ENCODE peak calls at places on chromosomes 13 and 19, in nine cellular contexts. R, T, Q, M, G, K, L, U and S are unnamed samples.

GRCh38 chr13:94520001-94520400 is 40.5 kb upstream of the DCT start:
- DNase-seq in R (no peak), T (no peak), Q (no peak), M (no peak), G (no peak), K (no peak), L (no peak), U (no peak), S (no peak)

GRCh38 chr19:28020631-28021315 is 1192.2 kb downstream of the UQCRFS1 start:
- DNase-seq in R (no peak), T (no peak), Q (peak), M (no peak), G (no peak), K (no peak), L (no peak), U (no peak), S (no peak)

GRCh38 chr19:34838753-34839431 is 65.9 kb upstream of the ZNF599 start:
- DNase-seq in R (no peak), T (no peak), Q (peak), M (peak), G (peak), K (no peak), L (peak), U (no peak), S (no peak)

GRCh38 chr13:25881946-25882574 is 169.8 kb downstream of the SHISA2 start:
- DNase-seq in R (no peak), T (no peak), Q (peak), M (peak), G (no peak), K (peak), L (no peak), U (no peak), S (no peak)

GRCh38 chr13:45015300-45015699 is 26.0 kb downstream of the GPALPP1 start:
- DNase-seq in R (no peak), T (no peak), Q (no peak), M (no peak), G (peak), K (peak), L (no peak), U (no peak), S (no peak)

GRCh38 chr13:26497991-26498423 is 59.5 kb upstream of the WASF3 start:
- DNase-seq in R (no peak), T (no peak), Q (no peak), M (peak), G (peak), K (peak), L (no peak), U (no peak), S (no peak)

GRCh38 chr19:45517641-45518468 is 10.6 kb downstream of the VASP start:
- DNase-seq in R (no peak), T (no peak), Q (no peak), M (no peak), G (no peak), K (no peak), L (no peak), U (no peak), S (no peak)

GRCh38 chr19:29671393-29672076 is 6.3 kb downstream of the PLEKHF1 start:
- DNase-seq in R (peak), T (no peak), Q (peak), M (peak), G (peak), K (peak), L (no peak), U (peak), S (no peak)

GRCh38 chr19:40609561-40610395 is 8.6 kb downstream of the LTBP4 start:
- DNase-seq in R (peak), T (peak), Q (peak), M (peak), G (no peak), K (peak), L (peak), U (peak), S (peak)

GRCh38 chr19:55300821-55301458 is 17.1 kb downstream of the BRSK1 start:
- DNase-seq in R (no peak), T (no peak), Q (no peak), M (no peak), G (no peak), K (no peak), L (no peak), U (no peak), S (no peak)

GRCh38 chr13:73171242-73171641 is 112.4 kb downstream of the KLF5 start:
- DNase-seq in R (no peak), T (no peak), Q (no peak), M (no peak), G (no peak), K (no peak), L (no peak), U (no peak), S (no peak)

GRCh38 chr19:771332-771785 is 20.4 kb downstream of the MISP start:
- DNase-seq in R (no peak), T (no peak), Q (peak), M (peak), G (peak), K (peak), L (peak), U (no peak), S (no peak)

GRCh38 chr19:30783212-30783611 is 411.0 kb downstream of the ZNF536 start:
- DNase-seq in R (no peak), T (no peak), Q (no peak), M (no peak), G (no peak), K (no peak), L (no peak), U (no peak), S (no peak)

GRCh38 chr13:44734204-44734707 is 158.1 kb upstream of the TSC22D1 start:
- DNase-seq in R (no peak), T (no peak), Q (no peak), M (peak), G (peak), K (peak), L (no peak), U (peak), S (no peak)

GRCh38 chr19:41321600-41322270 is 11.8 kb downstream of the CCDC97 start:
- DNase-seq in R (no peak), T (no peak), Q (peak), M (peak), G (peak), K (peak), L (peak), U (no peak), S (peak)

GRCh38 chr13:89375839-89376238 is 1704.7 kb downstream of the SLITRK5 start:
- DNase-seq in R (no peak), T (no peak), Q (no peak), M (peak), G (peak), K (peak), L (no peak), U (no peak), S (no peak)

GRCh38 chr13:43054803-43055802 is 31.7 kb downstream of the DNAJC15 start:
- DNase-seq in R (no peak), T (no peak), Q (peak), M (peak), G (peak), K (peak), L (peak), U (no peak), S (peak)

GRCh38 chr13:113001251-113002140 is 32.5 kb downstream of the MCF2L start:
- DNase-seq in R (no peak), T (no peak), Q (peak), M (peak), G (peak), K (peak), L (peak), U (no peak), S (no peak)

GRCh38 chr19:13027557-13027956 is 32.3 kb downstream of the NFIX start:
- DNase-seq in R (no peak), T (peak), Q (no peak), M (no peak), G (no peak), K (no peak), L (no peak), U (no peak), S (no peak)

GRCh38 chr19:46022431-46023310 is at the start of gene PGLYRP1:
- DNase-seq in R (no peak), T (no peak), Q (peak), M (no peak), G (no peak), K (no peak), L (no peak), U (peak), S (no peak)

GRCh38 chr13:78228940-78229339 is 310.3 kb upstream of the EDNRB start:
- DNase-seq in R (no peak), T (no peak), Q (no peak), M (no peak), G (peak), K (peak), L (no peak), U (no peak), S (no peak)

GRCh38 chr13:107882708-107883560 is 332.4 kb downstream of the LIG4 start:
- DNase-seq in R (no peak), T (no peak), Q (no peak), M (no peak), G (no peak), K (no peak), L (no peak), U (no peak), S (no peak)
- H3K4me3 ChIP-seq in R (no peak), T (no peak), Q (no peak), M (no peak), G (no peak), K (no peak), L (no peak), U (no peak), S (no peak)

GRCh38 chr19:49194408-49194807 is 36.8 kb downstream of the TRPM4 start:
- DNase-seq in R (no peak), T (no peak), Q (no peak), M (no peak), G (no peak), K (no peak), L (no peak), U (no peak), S (no peak)

GRCh38 chr19:49201042-49201441 is 43.5 kb downstream of the TRPM4 start:
- DNase-seq in R (no peak), T (no peak), Q (no peak), M (no peak), G (no peak), K (no peak), L (no peak), U (no peak), S (no peak)

GRCh38 chr19:49200238-49200862 is 42.8 kb downstream of the TRPM4 start:
- DNase-seq in R (no peak), T (no peak), Q (peak), M (peak), G (no peak), K (no peak), L (no peak), U (no peak), S (no peak)

GRCh38 chr19:49193822-49194394 is 36.3 kb downstream of the TRPM4 start:
- DNase-seq in R (no peak), T (no peak), Q (no peak), M (no peak), G (no peak), K (no peak), L (no peak), U (no peak), S (no peak)

DNA sequence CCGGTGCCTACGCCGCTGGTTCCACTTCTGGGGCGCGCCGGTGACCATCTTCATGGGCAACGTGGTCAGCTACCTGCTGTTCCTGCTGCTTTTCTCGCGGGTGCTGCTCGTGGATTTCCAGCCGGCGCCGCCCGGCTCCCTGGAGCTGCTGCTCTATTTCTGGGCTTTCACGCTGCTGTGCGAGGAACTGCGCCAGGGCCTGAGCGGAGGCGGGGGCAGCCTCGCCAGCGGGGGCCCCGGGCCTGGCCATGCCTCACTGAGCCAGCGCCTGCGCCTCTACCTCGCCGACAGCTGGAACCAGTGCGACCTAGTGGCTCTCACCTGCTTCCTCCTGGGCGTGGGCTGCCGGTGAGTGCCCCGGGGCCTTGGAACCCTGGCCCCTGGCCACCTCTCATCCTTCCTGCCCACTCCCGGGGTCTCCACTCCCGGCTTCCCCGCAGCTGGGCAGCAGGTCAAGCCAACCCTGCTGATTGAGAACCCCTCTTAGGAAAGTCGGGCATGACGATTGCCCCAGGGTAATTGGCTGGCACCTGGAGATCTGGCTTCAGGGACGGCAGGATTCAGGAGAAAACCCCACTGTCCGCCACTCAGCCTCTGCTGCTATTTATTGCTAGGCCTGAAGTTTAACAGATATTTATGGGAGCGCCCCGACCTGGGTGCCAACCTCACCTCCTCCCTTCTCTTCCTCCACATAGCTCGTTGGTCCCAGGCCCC is 39.1 kb downstream of the TRPM4 start:
- DNase-seq in R (no peak), T (peak), Q (peak), M (no peak), G (no peak), K (no peak), L (no peak), U (no peak), S (peak)
- H3K4me3 ChIP-seq in R (no peak), T (no peak), Q (no peak), M (no peak), G (no peak), K (no peak), L (no peak), U (no peak), S (no peak)

GRCh38 chr19:36807029-36807428 is 31.2 kb downstream of the ZNF790 start:
- DNase-seq in R (no peak), T (no peak), Q (no peak), M (no peak), G (no peak), K (no peak), L (no peak), U (no peak), S (no peak)
- H3K4me3 ChIP-seq in R (no peak), T (no peak), Q (no peak), M (no peak), G (no peak), K (no peak), L (no peak), U (no peak), S (no peak)

GRCh38 chr19:48698046-48698445 is 2.3 kb downstream of the FUT2 start:
- DNase-seq in R (no peak), T (no peak), Q (no peak), M (peak), G (peak), K (peak), L (no peak), U (no peak), S (no peak)

GRCh38 chr19:48696353-48697010 is 711 bp downstream of the FUT2 start:
- DNase-seq in R (no peak), T (no peak), Q (peak), M (no peak), G (no peak), K (no peak), L (no peak), U (no peak), S (no peak)

GRCh38 chr19:48695743-48696352 is at the start of gene FUT2:
- DNase-seq in R (no peak), T (no peak), Q (peak), M (no peak), G (no peak), K (no peak), L (no peak), U (no peak), S (no peak)
- H3K4me3 ChIP-seq in R (no peak), T (no peak), Q (peak), M (no peak), G (peak), K (no peak), L (no peak), U (peak), S (peak)

DNA sequence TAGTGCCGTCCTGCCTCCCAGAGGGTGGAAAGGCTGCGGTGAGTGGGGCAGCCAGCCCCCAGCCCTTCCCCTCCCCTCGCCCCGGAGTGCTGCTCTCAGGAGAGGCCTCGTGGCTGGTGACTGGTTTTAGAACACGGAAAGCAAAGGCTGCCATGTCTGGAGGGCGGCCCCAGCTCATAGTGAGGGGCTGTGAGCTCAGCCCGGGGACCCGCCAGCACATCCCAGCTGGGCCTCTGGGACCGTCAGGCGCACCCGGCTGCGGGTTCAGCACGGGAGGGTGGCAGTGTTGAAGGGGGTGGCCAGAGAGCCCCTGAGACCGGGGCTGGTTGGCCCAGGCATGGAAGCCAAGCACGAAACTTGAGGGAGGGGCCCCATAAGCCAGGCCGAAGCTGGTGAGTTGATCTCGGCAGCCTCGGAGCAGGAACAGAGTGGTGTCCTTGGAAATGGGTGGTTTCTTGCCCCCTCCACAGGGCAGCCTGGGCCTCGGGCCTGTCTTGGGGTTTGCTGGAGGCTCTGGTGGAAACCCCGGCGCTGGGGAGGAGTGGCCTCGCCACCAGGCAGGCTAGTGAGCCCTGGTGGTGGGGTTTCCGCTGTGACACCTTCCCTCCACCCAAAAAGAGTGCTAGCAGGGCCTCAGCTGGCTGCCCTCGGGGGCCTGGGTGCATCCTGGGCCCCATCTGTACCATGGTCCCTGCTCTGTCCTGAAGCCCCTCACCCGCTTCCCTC is 157.7 kb downstream of the KDM4B start:
- DNase-seq in R (no peak), T (no peak), Q (no peak), M (no peak), G (no peak), K (no peak), L (no peak), U (no peak), S (no peak)
- H3K4me3 ChIP-seq in R (no peak), T (no peak), Q (no peak), M (no peak), G (no peak), K (no peak), L (no peak), U (no peak), S (no peak)

DNA sequence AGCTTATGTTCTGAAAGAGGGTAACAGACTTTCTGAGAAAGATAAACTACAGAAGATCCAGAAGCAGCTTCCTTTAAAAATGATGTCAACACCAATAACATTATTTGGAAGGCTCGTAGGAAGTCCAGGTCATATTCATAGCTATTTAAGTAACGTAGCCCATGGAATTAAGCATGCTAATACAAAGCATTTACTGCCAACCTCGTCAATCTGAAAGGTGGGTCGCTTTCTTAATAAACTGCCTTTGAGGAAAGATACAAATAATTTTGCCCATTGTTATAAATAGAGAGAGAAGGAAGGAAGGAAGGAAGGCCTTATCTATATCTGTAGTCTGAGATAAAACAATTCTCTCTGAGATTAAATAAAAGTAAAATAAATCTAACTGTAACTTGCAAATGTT is 80.3 kb downstream of the STARD13 start:
- DNase-seq in R (no peak), T (no peak), Q (no peak), M (no peak), G (no peak), K (no peak), L (no peak), U (no peak), S (no peak)
- H3K4me3 ChIP-seq in R (peak), T (peak), Q (no peak), M (peak), G (peak), K (peak), L (no peak), U (no peak), S (peak)

GRCh38 chr19:33301011-33301899 is 1.1 kb downstream of the CEBPA start:
- DNase-seq in R (no peak), T (no peak), Q (peak), M (no peak), G (no peak), K (no peak), L (peak), U (peak), S (peak)
- H3K4me3 ChIP-seq in R (no peak), T (peak), Q (peak), M (no peak), G (no peak), K (no peak), L (peak), U (peak), S (peak)